ENCODE peak calls at places on chromosomes 11 and 22, in ten cellular contexts. One of them, this sample, is unnamed.

GRCh38 chr11:12213920-12214319 is 103.5 kb downstream of the MICAL2 start:
- DNase-seq in BE2C: no peak
- DNase-seq in NCI-H69: peak
- DNase-seq in activated effector memory CD4-positive, alpha-beta T cell treated with Interleukin-2 at 50 U/mL for 16 hours: no peak
- DNase-seq in cardiac fibroblast: no peak
- DNase-seq in kidney tubule cell: peak
- DNase-seq in NCI-H510A treated with DMSO at 0.1 percent for 48 hours: no peak
- DNase-seq in endothelial cell of umbilical vein: peak
- DNase-seq in putamen: no peak
- DNase-seq in GM13976: no peak
- DNase-seq in this sample: no peak

GRCh38 chr22:43262990-43263644 is 76.2 kb upstream of the TTLL12 start:
- DNase-seq in activated effector memory CD4-positive, alpha-beta T cell treated with Interleukin-2 at 50 U/mL for 16 hours: peak
- DNase-seq in endothelial cell of umbilical vein: no peak
- DNase-seq in NCI-H510A treated with DMSO at 0.1 percent for 48 hours: no peak
- DNase-seq in cardiac fibroblast: no peak
- DNase-seq in kidney tubule cell: peak
- DNase-seq in BE2C: peak
- DNase-seq in putamen: no peak
- DNase-seq in NCI-H69: peak
- DNase-seq in GM13976: peak
- DNase-seq in this sample: peak

GRCh38 chr11:95132956-95133355 is 43.3 kb downstream of the ENDOD1 start:
- DNase-seq in NCI-H69: peak
- DNase-seq in endothelial cell of umbilical vein: no peak
- DNase-seq in NCI-H510A treated with DMSO at 0.1 percent for 48 hours: no peak
- DNase-seq in cardiac fibroblast: no peak
- DNase-seq in GM13976: no peak
- DNase-seq in kidney tubule cell: peak
- DNase-seq in BE2C: no peak
- DNase-seq in putamen: no peak
- DNase-seq in activated effector memory CD4-positive, alpha-beta T cell treated with Interleukin-2 at 50 U/mL for 16 hours: no peak
- DNase-seq in this sample: no peak

GRCh38 chr22:19710020-19710768 is 4.1 kb upstream of the SEPTIN5 start:
- DNase-seq in activated effector memory CD4-positive, alpha-beta T cell treated with Interleukin-2 at 50 U/mL for 16 hours: no peak
- DNase-seq in endothelial cell of umbilical vein: no peak
- DNase-seq in GM13976: no peak
- DNase-seq in NCI-H69: no peak
- DNase-seq in kidney tubule cell: no peak
- DNase-seq in BE2C: peak
- DNase-seq in putamen: no peak
- DNase-seq in NCI-H510A treated with DMSO at 0.1 percent for 48 hours: no peak
- DNase-seq in cardiac fibroblast: no peak
- DNase-seq in this sample: no peak

GRCh38 chr11:73384871-73385692 is 8.9 kb downstream of the RELT start:
- DNase-seq in endothelial cell of umbilical vein: peak
- DNase-seq in NCI-H510A treated with DMSO at 0.1 percent for 48 hours: no peak
- DNase-seq in BE2C: no peak
- DNase-seq in GM13976: peak
- DNase-seq in kidney tubule cell: no peak
- DNase-seq in NCI-H69: peak
- DNase-seq in putamen: peak
- DNase-seq in activated effector memory CD4-positive, alpha-beta T cell treated with Interleukin-2 at 50 U/mL for 16 hours: no peak
- DNase-seq in cardiac fibroblast: no peak
- DNase-seq in this sample: peak

GRCh38 chr11:121416909-121417567 is 35.1 kb upstream of the SORL1 start:
- DNase-seq in endothelial cell of umbilical vein: peak
- DNase-seq in NCI-H510A treated with DMSO at 0.1 percent for 48 hours: no peak
- DNase-seq in activated effector memory CD4-positive, alpha-beta T cell treated with Interleukin-2 at 50 U/mL for 16 hours: peak
- DNase-seq in cardiac fibroblast: peak
- DNase-seq in NCI-H69: peak
- DNase-seq in GM13976: peak
- DNase-seq in kidney tubule cell: peak
- DNase-seq in BE2C: no peak
- DNase-seq in putamen: peak
- DNase-seq in this sample: no peak

GRCh38 chr22:48905206-48905975 is 922.3 kb downstream of the BRD1 start:
- DNase-seq in putamen: no peak
- DNase-seq in NCI-H69: no peak
- DNase-seq in NCI-H510A treated with DMSO at 0.1 percent for 48 hours: no peak
- DNase-seq in cardiac fibroblast: no peak
- DNase-seq in activated effector memory CD4-positive, alpha-beta T cell treated with Interleukin-2 at 50 U/mL for 16 hours: no peak
- DNase-seq in endothelial cell of umbilical vein: no peak
- DNase-seq in kidney tubule cell: no peak
- DNase-seq in BE2C: no peak
- DNase-seq in GM13976: no peak
- DNase-seq in this sample: no peak

GRCh38 chr11:67279589-67280340 is 9.3 kb upstream of the ANKRD13D start:
- DNase-seq in cardiac fibroblast: no peak
- DNase-seq in putamen: no peak
- DNase-seq in NCI-H69: no peak
- DNase-seq in kidney tubule cell: no peak
- DNase-seq in NCI-H510A treated with DMSO at 0.1 percent for 48 hours: no peak
- DNase-seq in BE2C: no peak
- DNase-seq in endothelial cell of umbilical vein: no peak
- DNase-seq in GM13976: no peak
- DNase-seq in activated effector memory CD4-positive, alpha-beta T cell treated with Interleukin-2 at 50 U/mL for 16 hours: no peak
- DNase-seq in this sample: no peak

GRCh38 chr11:96200243-96200642 is 142.8 kb downstream of the MAML2 start:
- DNase-seq in activated effector memory CD4-positive, alpha-beta T cell treated with Interleukin-2 at 50 U/mL for 16 hours: no peak
- DNase-seq in cardiac fibroblast: peak
- DNase-seq in endothelial cell of umbilical vein: peak
- DNase-seq in putamen: no peak
- DNase-seq in BE2C: no peak
- DNase-seq in GM13976: no peak
- DNase-seq in kidney tubule cell: peak
- DNase-seq in NCI-H69: no peak
- DNase-seq in NCI-H510A treated with DMSO at 0.1 percent for 48 hours: no peak
- DNase-seq in this sample: no peak

GRCh38 chr11:3225826-3226750 is 6.1 kb downstream of the MRGPRE start:
- DNase-seq in endothelial cell of umbilical vein: no peak
- DNase-seq in cardiac fibroblast: no peak
- DNase-seq in NCI-H510A treated with DMSO at 0.1 percent for 48 hours: no peak
- DNase-seq in BE2C: no peak
- DNase-seq in NCI-H69: no peak
- DNase-seq in activated effector memory CD4-positive, alpha-beta T cell treated with Interleukin-2 at 50 U/mL for 16 hours: no peak
- DNase-seq in kidney tubule cell: peak
- DNase-seq in GM13976: no peak
- DNase-seq in putamen: no peak
- DNase-seq in this sample: peak

GRCh38 chr11:99494065-99494464 is 473.3 kb downstream of the CNTN5 start:
- DNase-seq in activated effector memory CD4-positive, alpha-beta T cell treated with Interleukin-2 at 50 U/mL for 16 hours: no peak
- DNase-seq in NCI-H69: no peak
- DNase-seq in kidney tubule cell: no peak
- DNase-seq in endothelial cell of umbilical vein: no peak
- DNase-seq in GM13976: no peak
- DNase-seq in putamen: no peak
- DNase-seq in cardiac fibroblast: no peak
- DNase-seq in NCI-H510A treated with DMSO at 0.1 percent for 48 hours: no peak
- DNase-seq in BE2C: no peak
- DNase-seq in this sample: no peak

GRCh38 chr11:96145163-96145585 is 197.8 kb downstream of the MAML2 start:
- DNase-seq in cardiac fibroblast: peak
- DNase-seq in endothelial cell of umbilical vein: no peak
- DNase-seq in activated effector memory CD4-positive, alpha-beta T cell treated with Interleukin-2 at 50 U/mL for 16 hours: no peak
- DNase-seq in kidney tubule cell: no peak
- DNase-seq in BE2C: no peak
- DNase-seq in GM13976: no peak
- DNase-seq in NCI-H69: no peak
- DNase-seq in NCI-H510A treated with DMSO at 0.1 percent for 48 hours: no peak
- DNase-seq in putamen: no peak
- DNase-seq in this sample: no peak

GRCh38 chr11:63906585-63906984 is 10.4 kb downstream of the RCOR2 start:
- DNase-seq in cardiac fibroblast: peak
- DNase-seq in GM13976: no peak
- DNase-seq in activated effector memory CD4-positive, alpha-beta T cell treated with Interleukin-2 at 50 U/mL for 16 hours: peak
- DNase-seq in kidney tubule cell: no peak
- DNase-seq in NCI-H69: peak
- DNase-seq in BE2C: peak
- DNase-seq in putamen: no peak
- DNase-seq in NCI-H510A treated with DMSO at 0.1 percent for 48 hours: no peak
- DNase-seq in endothelial cell of umbilical vein: no peak
- DNase-seq in this sample: peak

GRCh38 chr11:88414385-88414861 is 76.9 kb upstream of the CTSC start:
- DNase-seq in endothelial cell of umbilical vein: peak
- DNase-seq in NCI-H69: peak
- DNase-seq in putamen: no peak
- DNase-seq in GM13976: no peak
- DNase-seq in cardiac fibroblast: peak
- DNase-seq in kidney tubule cell: peak
- DNase-seq in BE2C: peak
- DNase-seq in activated effector memory CD4-positive, alpha-beta T cell treated with Interleukin-2 at 50 U/mL for 16 hours: peak
- DNase-seq in NCI-H510A treated with DMSO at 0.1 percent for 48 hours: peak
- DNase-seq in this sample: peak

GRCh38 chr11:128105950-128106349 is 481.4 kb downstream of the ETS1 start:
- DNase-seq in GM13976: no peak
- DNase-seq in NCI-H510A treated with DMSO at 0.1 percent for 48 hours: no peak
- DNase-seq in endothelial cell of umbilical vein: no peak
- DNase-seq in BE2C: no peak
- DNase-seq in kidney tubule cell: no peak
- DNase-seq in NCI-H69: no peak
- DNase-seq in activated effector memory CD4-positive, alpha-beta T cell treated with Interleukin-2 at 50 U/mL for 16 hours: no peak
- DNase-seq in putamen: no peak
- DNase-seq in cardiac fibroblast: no peak
- DNase-seq in this sample: no peak

GRCh38 chr11:34756591-34756990 is 135.7 kb downstream of the EHF start:
- DNase-seq in NCI-H510A treated with DMSO at 0.1 percent for 48 hours: no peak
- DNase-seq in GM13976: no peak
- DNase-seq in kidney tubule cell: no peak
- DNase-seq in BE2C: no peak
- DNase-seq in putamen: no peak
- DNase-seq in cardiac fibroblast: peak
- DNase-seq in activated effector memory CD4-positive, alpha-beta T cell treated with Interleukin-2 at 50 U/mL for 16 hours: no peak
- DNase-seq in endothelial cell of umbilical vein: no peak
- DNase-seq in NCI-H69: no peak
- DNase-seq in this sample: no peak

GRCh38 chr11:130478204-130478701 is 29.8 kb downstream of the ADAMTS15 start:
- DNase-seq in NCI-H510A treated with DMSO at 0.1 percent for 48 hours: no peak
- DNase-seq in NCI-H69: no peak
- DNase-seq in cardiac fibroblast: peak
- DNase-seq in activated effector memory CD4-positive, alpha-beta T cell treated with Interleukin-2 at 50 U/mL for 16 hours: no peak
- DNase-seq in GM13976: peak
- DNase-seq in putamen: no peak
- DNase-seq in BE2C: peak
- DNase-seq in kidney tubule cell: peak
- DNase-seq in endothelial cell of umbilical vein: peak
- DNase-seq in this sample: peak

GRCh38 chr11:82994615-82995014 is 77.1 kb downstream of the RAB30 start:
- DNase-seq in putamen: no peak
- DNase-seq in NCI-H69: peak
- DNase-seq in cardiac fibroblast: no peak
- DNase-seq in NCI-H510A treated with DMSO at 0.1 percent for 48 hours: no peak
- DNase-seq in BE2C: no peak
- DNase-seq in kidney tubule cell: no peak
- DNase-seq in activated effector memory CD4-positive, alpha-beta T cell treated with Interleukin-2 at 50 U/mL for 16 hours: no peak
- DNase-seq in endothelial cell of umbilical vein: no peak
- DNase-seq in GM13976: no peak
- DNase-seq in this sample: no peak

GRCh38 chr11:32400196-32400595 is 35.1 kb downstream of the WT1 start:
- DNase-seq in NCI-H69: no peak
- DNase-seq in BE2C: no peak
- DNase-seq in cardiac fibroblast: peak
- DNase-seq in endothelial cell of umbilical vein: no peak
- DNase-seq in activated effector memory CD4-positive, alpha-beta T cell treated with Interleukin-2 at 50 U/mL for 16 hours: no peak
- DNase-seq in GM13976: no peak
- DNase-seq in kidney tubule cell: peak
- DNase-seq in NCI-H510A treated with DMSO at 0.1 percent for 48 hours: no peak
- DNase-seq in putamen: peak
- DNase-seq in this sample: no peak

GRCh38 chr22:49763696-49764095 is 64.0 kb downstream of the BRD1 start:
- DNase-seq in endothelial cell of umbilical vein: no peak
- DNase-seq in BE2C: no peak
- DNase-seq in putamen: no peak
- DNase-seq in kidney tubule cell: no peak
- DNase-seq in GM13976: no peak
- DNase-seq in activated effector memory CD4-positive, alpha-beta T cell treated with Interleukin-2 at 50 U/mL for 16 hours: no peak
- DNase-seq in NCI-H69: no peak
- DNase-seq in NCI-H510A treated with DMSO at 0.1 percent for 48 hours: no peak
- DNase-seq in cardiac fibroblast: no peak
- DNase-seq in this sample: no peak

GRCh38 chr22:18023509-18024275 is 669 bp downstream of the MICAL3 start:
- DNase-seq in activated effector memory CD4-positive, alpha-beta T cell treated with Interleukin-2 at 50 U/mL for 16 hours: peak
- DNase-seq in endothelial cell of umbilical vein: peak
- DNase-seq in GM13976: peak
- DNase-seq in kidney tubule cell: peak
- DNase-seq in NCI-H510A treated with DMSO at 0.1 percent for 48 hours: peak
- DNase-seq in putamen: peak
- DNase-seq in cardiac fibroblast: peak
- DNase-seq in BE2C: peak
- DNase-seq in NCI-H69: peak
- DNase-seq in this sample: peak

GRCh38 chr11:104291646-104292045 is 127.7 kb upstream of the PDGFD start:
- DNase-seq in activated effector memory CD4-positive, alpha-beta T cell treated with Interleukin-2 at 50 U/mL for 16 hours: no peak
- DNase-seq in NCI-H69: no peak
- DNase-seq in GM13976: no peak
- DNase-seq in endothelial cell of umbilical vein: no peak
- DNase-seq in putamen: no peak
- DNase-seq in cardiac fibroblast: no peak
- DNase-seq in kidney tubule cell: no peak
- DNase-seq in NCI-H510A treated with DMSO at 0.1 percent for 48 hours: no peak
- DNase-seq in BE2C: no peak
- DNase-seq in this sample: no peak

GRCh38 chr22:43263645-43264514 is 76.9 kb upstream of the TTLL12 start:
- DNase-seq in NCI-H510A treated with DMSO at 0.1 percent for 48 hours: no peak
- DNase-seq in endothelial cell of umbilical vein: peak
- DNase-seq in BE2C: peak
- DNase-seq in activated effector memory CD4-positive, alpha-beta T cell treated with Interleukin-2 at 50 U/mL for 16 hours: peak
- DNase-seq in putamen: no peak
- DNase-seq in cardiac fibroblast: peak
- DNase-seq in kidney tubule cell: peak
- DNase-seq in GM13976: peak
- DNase-seq in NCI-H69: peak
- DNase-seq in this sample: peak

GRCh38 chr11:78796956-78797355 is 222.3 kb upstream of the NARS2 start:
- DNase-seq in kidney tubule cell: peak
- DNase-seq in cardiac fibroblast: peak
- DNase-seq in BE2C: no peak
- DNase-seq in activated effector memory CD4-positive, alpha-beta T cell treated with Interleukin-2 at 50 U/mL for 16 hours: no peak
- DNase-seq in NCI-H510A treated with DMSO at 0.1 percent for 48 hours: no peak
- DNase-seq in putamen: no peak
- DNase-seq in NCI-H69: peak
- DNase-seq in endothelial cell of umbilical vein: peak
- DNase-seq in GM13976: no peak
- DNase-seq in this sample: no peak

GRCh38 chr22:39526736-39527171 is 5.8 kb downstream of the RPS19BP1 start:
- DNase-seq in NCI-H69: peak
- DNase-seq in GM13976: no peak
- DNase-seq in activated effector memory CD4-positive, alpha-beta T cell treated with Interleukin-2 at 50 U/mL for 16 hours: no peak
- DNase-seq in BE2C: no peak
- DNase-seq in putamen: no peak
- DNase-seq in NCI-H510A treated with DMSO at 0.1 percent for 48 hours: no peak
- DNase-seq in kidney tubule cell: no peak
- DNase-seq in cardiac fibroblast: no peak
- DNase-seq in endothelial cell of umbilical vein: no peak
- DNase-seq in this sample: no peak